ENCODE peak calls at places on chromosomes 13 and 19, in eight cellular contexts. One of them, this sample, is unnamed.

GRCh38 chr19:2587001-2587719 is 111.2 kb downstream of the GADD45B start:
- DNase-seq in T-helper 17 cell: no peak
- DNase-seq in activated CD4-positive, alpha-beta T cell treated with anti-CD3 and anti-CD28 coated beads for 48 hours: no peak
- DNase-seq in lung microvascular endothelial cell: no peak
- DNase-seq in A549: no peak
- DNase-seq in aorta: peak
- DNase-seq in fibroblast of lung: peak
- DNase-seq in mesendoderm: peak
- DNase-seq in this sample: peak

GRCh38 chr13:97141564-97142005 is 80.5 kb upstream of the MBNL2 start:
- DNase-seq in activated CD4-positive, alpha-beta T cell treated with anti-CD3 and anti-CD28 coated beads for 48 hours: peak
- DNase-seq in mesendoderm: peak
- DNase-seq in fibroblast of lung: peak
- DNase-seq in aorta: no peak
- DNase-seq in A549: peak
- DNase-seq in lung microvascular endothelial cell: peak
- DNase-seq in T-helper 17 cell: no peak
- DNase-seq in this sample: no peak

GRCh38 chr13:37313383-37313782 is 207.9 kb upstream of the CSNK1A1L start:
- DNase-seq in A549: no peak
- DNase-seq in T-helper 17 cell: no peak
- DNase-seq in mesendoderm: no peak
- DNase-seq in aorta: no peak
- DNase-seq in fibroblast of lung: peak
- DNase-seq in activated CD4-positive, alpha-beta T cell treated with anti-CD3 and anti-CD28 coated beads for 48 hours: no peak
- DNase-seq in lung microvascular endothelial cell: no peak
- DNase-seq in this sample: no peak

GRCh38 chr13:30752991-30753616 is 17.8 kb downstream of the ALOX5AP start:
- DNase-seq in lung microvascular endothelial cell: peak
- DNase-seq in T-helper 17 cell: no peak
- DNase-seq in mesendoderm: no peak
- DNase-seq in aorta: no peak
- DNase-seq in fibroblast of lung: no peak
- DNase-seq in A549: no peak
- DNase-seq in activated CD4-positive, alpha-beta T cell treated with anti-CD3 and anti-CD28 coated beads for 48 hours: no peak
- DNase-seq in this sample: no peak

GRCh38 chr19:53909471-53910169 is 542 bp downstream of the CACNG7 start:
- DNase-seq in A549: no peak
- DNase-seq in activated CD4-positive, alpha-beta T cell treated with anti-CD3 and anti-CD28 coated beads for 48 hours: no peak
- DNase-seq in lung microvascular endothelial cell: no peak
- DNase-seq in T-helper 17 cell: no peak
- DNase-seq in aorta: no peak
- DNase-seq in mesendoderm: peak
- DNase-seq in fibroblast of lung: no peak
- DNase-seq in this sample: no peak

GRCh38 chr13:113955235-113955634 is 18.6 kb downstream of the C13orf46 start:
- DNase-seq in lung microvascular endothelial cell: no peak
- DNase-seq in mesendoderm: no peak
- DNase-seq in fibroblast of lung: no peak
- DNase-seq in activated CD4-positive, alpha-beta T cell treated with anti-CD3 and anti-CD28 coated beads for 48 hours: no peak
- DNase-seq in A549: no peak
- DNase-seq in aorta: peak
- DNase-seq in T-helper 17 cell: no peak
- DNase-seq in this sample: no peak

GRCh38 chr19:55118401-55118991 is 1.1 kb upstream of the PPP1R12C start:
- DNase-seq in mesendoderm: peak
- DNase-seq in aorta: peak
- DNase-seq in A549: no peak
- DNase-seq in lung microvascular endothelial cell: no peak
- DNase-seq in T-helper 17 cell: no peak
- DNase-seq in fibroblast of lung: peak
- DNase-seq in activated CD4-positive, alpha-beta T cell treated with anti-CD3 and anti-CD28 coated beads for 48 hours: peak
- DNase-seq in this sample: no peak

GRCh38 chr19:10855879-10856522 is 7.8 kb downstream of the C19orf38 start:
- DNase-seq in T-helper 17 cell: no peak
- DNase-seq in A549: peak
- DNase-seq in aorta: no peak
- DNase-seq in activated CD4-positive, alpha-beta T cell treated with anti-CD3 and anti-CD28 coated beads for 48 hours: peak
- DNase-seq in lung microvascular endothelial cell: no peak
- DNase-seq in mesendoderm: peak
- DNase-seq in fibroblast of lung: no peak
- DNase-seq in this sample: no peak

GRCh38 chr13:23584275-23584674 is 14.1 kb downstream of the TNFRSF19 start:
- DNase-seq in mesendoderm: no peak
- DNase-seq in A549: no peak
- DNase-seq in activated CD4-positive, alpha-beta T cell treated with anti-CD3 and anti-CD28 coated beads for 48 hours: no peak
- DNase-seq in lung microvascular endothelial cell: no peak
- DNase-seq in T-helper 17 cell: no peak
- DNase-seq in fibroblast of lung: no peak
- DNase-seq in aorta: no peak
- DNase-seq in this sample: no peak

GRCh38 chr13:106117035-106117434 is 418.4 kb downstream of the EFNB2 start:
- DNase-seq in aorta: no peak
- DNase-seq in T-helper 17 cell: no peak
- DNase-seq in lung microvascular endothelial cell: peak
- DNase-seq in mesendoderm: no peak
- DNase-seq in activated CD4-positive, alpha-beta T cell treated with anti-CD3 and anti-CD28 coated beads for 48 hours: no peak
- DNase-seq in fibroblast of lung: peak
- DNase-seq in A549: no peak
- DNase-seq in this sample: no peak

GRCh38 chr19:38441660-38442348 is 8.3 kb downstream of the RYR1 start:
- DNase-seq in fibroblast of lung: no peak
- DNase-seq in T-helper 17 cell: no peak
- DNase-seq in activated CD4-positive, alpha-beta T cell treated with anti-CD3 and anti-CD28 coated beads for 48 hours: no peak
- DNase-seq in lung microvascular endothelial cell: no peak
- DNase-seq in mesendoderm: peak
- DNase-seq in aorta: no peak
- DNase-seq in A549: no peak
- DNase-seq in this sample: no peak

GRCh38 chr19:2142173-2142829 is 9.1 kb downstream of the AP3D1 start:
- DNase-seq in mesendoderm: no peak
- DNase-seq in activated CD4-positive, alpha-beta T cell treated with anti-CD3 and anti-CD28 coated beads for 48 hours: no peak
- DNase-seq in fibroblast of lung: no peak
- DNase-seq in lung microvascular endothelial cell: no peak
- DNase-seq in A549: no peak
- DNase-seq in aorta: no peak
- DNase-seq in T-helper 17 cell: no peak
- DNase-seq in this sample: no peak

This sample was measured in cardiac septum.